ENCODE peak calls at places on chromosome 12, in five cellular contexts. Q is A549, Z is HL-60, W is lung, U is left ventricle myocardium inferior. K is an unnamed sample.

GRCh38 chr12:57456145-57456700 is 1.1 kb downstream of the INHBE start:
- DNase-seq in U (no peak), Q (peak), Z (no peak), W (no peak), K (no peak)

GRCh38 chr12:30806989-30807694 is 52.4 kb upstream of the CAPRIN2 start:
- DNase-seq in Z (no peak), Q (peak), U (no peak), W (no peak), K (no peak)

GRCh38 chr12:132560421-132560830 is 50.0 kb downstream of the LRCOL1 start:
- DNase-seq in U (no peak), Q (peak), Z (no peak), W (no peak), K (no peak)

GRCh38 chr12:92244036-92244435 is 98.4 kb upstream of the BTG1 start:
- DNase-seq in Q (no peak), Z (no peak), U (no peak), W (no peak), K (no peak)

GRCh38 chr12:93982847-93983315 is 165.5 kb upstream of the PLXNC1 start:
- DNase-seq in Q (peak), W (no peak), Z (no peak), U (no peak), K (no peak)

GRCh38 chr12:84785281-84785680 is 127.3 kb downstream of the SLC6A15 start:
- DNase-seq in U (no peak), W (no peak), Q (no peak), Z (no peak), K (no peak)

GRCh38 chr12:107108995-107109508 is 15.7 kb upstream of the CRY1 start:
- DNase-seq in Q (no peak), U (no peak), W (no peak), Z (no peak), K (no peak)

GRCh38 chr12:52708010-52708409 is 4.7 kb upstream of the KRT77 start:
- DNase-seq in Z (no peak), U (no peak), W (no peak), Q (no peak), K (no peak)

GRCh38 chr12:5022465-5023061 is 21.1 kb upstream of the KCNA5 start:
- DNase-seq in Q (peak), Z (no peak), U (no peak), W (no peak), K (no peak)

GRCh38 chr12:81757731-81758325 is 1.3 kb downstream of the PPFIA2 start:
- DNase-seq in Q (no peak), W (no peak), Z (no peak), U (no peak), K (no peak)

GRCh38 chr12:70513441-70513840 is 123.8 kb downstream of the PTPRB start:
- DNase-seq in Q (no peak), U (no peak), W (no peak), Z (no peak), K (no peak)

GRCh38 chr12:100716949-100717732 is 77.4 kb upstream of the ANO4 start:
- DNase-seq in Q (no peak), Z (no peak), U (no peak), W (no peak), K (no peak)

GRCh38 chr12:122421815-122422737 is at the start of gene CLIP1:
- DNase-seq in W (peak), U (peak), Q (peak), Z (peak), K (peak)
- TF ChIP-seq CTCF in W (no peak), U (peak), Q (peak), Z (peak), K (peak)

GRCh38 chr12:95820096-95820703 is 29.6 kb upstream of the NTN4 start:
- DNase-seq in Q (peak), U (no peak), Z (peak), W (no peak), K (no peak)
- TF ChIP-seq CTCF in Q (peak), U (peak), Z (peak), W (peak), K (no peak)

DNA sequence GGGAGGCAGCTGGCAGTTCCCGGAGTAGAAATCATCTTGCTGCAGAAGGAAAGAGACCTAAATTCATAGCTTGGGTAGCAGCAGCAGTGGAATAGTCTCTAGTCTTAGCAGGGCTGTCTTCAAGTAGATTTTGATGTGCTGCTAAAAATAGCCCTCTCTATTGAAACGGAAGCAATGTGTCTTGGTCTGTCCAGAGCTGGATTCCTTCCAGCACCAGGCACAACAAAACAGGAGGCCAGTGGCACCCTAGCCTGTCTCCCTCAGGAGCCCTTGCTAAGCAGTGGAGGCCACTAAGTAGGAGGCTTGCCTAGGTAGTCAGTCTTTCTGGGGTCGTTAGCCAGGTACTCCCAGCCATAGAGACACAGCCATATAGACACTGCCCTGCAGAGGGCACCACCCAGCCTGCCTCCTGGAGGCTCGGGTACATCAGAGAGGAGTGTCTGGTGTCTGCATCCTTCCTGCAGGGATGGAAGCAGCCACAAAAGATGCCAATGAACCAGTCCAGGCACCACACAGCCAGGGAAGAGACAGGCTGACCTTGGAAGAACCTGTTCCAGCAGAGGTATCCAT is 97.5 kb downstream of the CRACR2A start:
- DNase-seq in U (no peak), Z (no peak), W (no peak), Q (peak), K (no peak)
- TF ChIP-seq CTCF in U (peak), Z (no peak), W (no peak), Q (peak), K (peak)

GRCh38 chr12:102735104-102735503 is 181.9 kb downstream of the PAH start:
- DNase-seq in W (no peak), Q (no peak), Z (no peak), U (no peak), K (no peak)

GRCh38 chr12:102741196-102741595 is 175.8 kb downstream of the PAH start:
- DNase-seq in U (no peak), W (no peak), Q (no peak), Z (no peak), K (no peak)

GRCh38 chr12:102736328-102736727 is 180.7 kb downstream of the PAH start:
- DNase-seq in W (no peak), Q (no peak), U (no peak), Z (no peak), K (no peak)

DNA sequence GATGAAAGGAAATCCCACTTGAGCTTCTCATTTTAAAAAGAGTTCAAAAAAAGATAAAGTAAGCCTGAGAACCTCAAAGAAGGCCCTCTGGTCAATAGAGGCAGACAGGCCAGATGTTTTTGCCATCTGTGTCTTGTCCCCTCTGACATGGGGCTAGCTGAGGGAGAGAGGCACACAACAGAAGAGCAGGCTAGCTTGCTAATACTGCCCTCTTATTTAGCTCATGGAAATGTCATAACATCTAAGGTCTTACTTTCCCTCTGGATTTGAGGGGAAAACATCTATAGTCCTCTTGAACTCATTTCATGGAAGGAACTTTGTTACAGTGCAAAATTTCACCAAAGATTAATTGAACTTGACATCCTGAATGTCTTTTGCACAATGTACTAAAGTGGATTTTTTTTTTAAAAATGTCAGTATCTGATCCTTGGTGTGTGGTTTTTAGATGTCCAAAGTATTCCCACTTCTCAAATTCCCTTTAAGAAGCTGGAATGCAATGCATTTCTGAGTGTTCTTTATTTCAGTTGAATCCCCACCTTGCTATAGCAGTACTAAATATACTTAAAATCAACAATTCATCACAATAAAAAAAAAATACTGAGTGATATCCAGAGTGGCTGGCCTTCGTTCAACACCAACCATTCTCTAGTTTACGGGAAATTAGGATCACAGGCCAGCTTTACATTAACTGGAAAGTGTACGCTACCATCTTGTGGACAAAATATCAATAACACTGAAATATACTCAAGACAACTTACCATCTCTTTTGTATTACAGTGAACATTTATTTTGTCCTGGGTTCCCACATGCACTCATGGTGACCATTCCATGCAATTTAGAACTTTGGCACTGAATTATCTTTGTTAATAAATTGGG is 176.6 kb downstream of the PAH start:
- DNase-seq in Q (peak), W (no peak), Z (no peak), U (no peak), K (no peak)
- TF ChIP-seq CTCF in Q (peak), W (no peak), Z (no peak), U (peak), K (no peak)

GRCh38 chr12:3531496-3531895 is 40.5 kb downstream of the PRMT8 start:
- DNase-seq in Q (no peak), Z (no peak), W (no peak), U (no peak), K (no peak)

GRCh38 chr12:3532931-3533702 is 42.1 kb downstream of the PRMT8 start:
- DNase-seq in Q (no peak), Z (no peak), U (no peak), W (peak), K (no peak)

GRCh38 chr12:3527736-3528135 is 36.7 kb downstream of the PRMT8 start:
- DNase-seq in W (no peak), Z (no peak), U (no peak), Q (no peak), K (no peak)

GRCh38 chr12:3529281-3529680 is 38.3 kb downstream of the PRMT8 start:
- DNase-seq in U (no peak), W (no peak), Z (no peak), Q (no peak), K (no peak)

DNA sequence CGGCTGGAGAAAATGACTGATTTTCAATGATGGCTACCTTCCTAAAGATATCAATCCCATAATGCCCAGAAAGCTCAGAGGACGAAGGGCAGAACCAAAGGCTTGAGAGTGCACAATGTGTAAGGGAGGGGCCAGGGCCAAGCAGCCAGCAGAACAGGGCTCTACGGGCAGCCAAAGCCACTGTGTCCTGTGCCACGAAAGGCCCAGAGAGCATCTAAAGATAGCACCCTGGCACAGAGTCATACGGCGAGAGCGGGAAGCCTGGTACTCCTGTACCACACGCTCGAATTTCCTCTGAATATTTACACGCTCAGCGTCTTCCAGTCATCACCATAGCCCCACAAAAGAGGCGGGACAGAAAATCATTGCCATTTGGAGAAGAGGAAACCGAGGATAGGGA is 39.5 kb downstream of the PRMT8 start:
- DNase-seq in W (no peak), Z (no peak), U (peak), Q (no peak), K (no peak)
- TF ChIP-seq CTCF in W (no peak), Z (no peak), U (no peak), Q (no peak), K (no peak)

DNA sequence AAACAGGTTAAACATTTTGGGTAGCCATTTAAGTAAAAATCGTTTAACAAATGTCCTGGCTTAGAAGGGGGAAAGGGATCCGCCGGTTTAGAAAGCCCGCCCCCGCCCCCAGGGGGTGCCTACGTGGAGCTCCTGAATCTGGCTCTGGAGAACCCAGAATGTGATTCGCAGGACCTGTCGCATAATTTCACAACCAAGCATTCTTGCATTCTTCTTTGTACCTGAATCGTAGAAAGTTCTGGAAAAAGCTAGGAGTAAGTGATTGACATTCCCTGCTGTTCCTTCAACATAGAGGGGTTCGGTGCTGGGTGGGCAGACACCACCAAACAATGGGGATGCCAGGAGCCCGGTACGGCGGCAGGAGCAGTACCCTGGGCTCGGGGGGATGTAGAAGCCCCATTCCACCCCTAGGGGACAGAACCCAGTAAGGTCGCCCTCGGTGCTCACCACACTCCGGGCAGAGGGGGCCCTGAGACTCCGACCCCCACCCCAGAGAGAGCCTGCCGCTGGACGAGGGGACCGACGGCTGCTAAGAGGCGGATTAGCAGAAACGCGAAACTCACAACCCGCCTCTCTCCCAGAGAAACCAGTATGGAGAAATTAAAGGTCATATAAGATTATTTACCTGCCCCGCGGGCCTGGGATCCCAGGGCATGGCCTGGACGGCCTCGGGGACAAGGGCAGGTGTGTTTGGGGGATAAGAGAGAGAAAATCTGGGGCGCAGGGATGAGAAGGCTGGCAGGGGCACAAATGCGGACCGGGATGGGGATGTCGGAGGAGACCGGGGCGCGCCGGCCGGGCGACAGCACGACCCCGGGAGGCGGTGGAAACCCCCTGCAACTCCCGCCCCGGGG is 547 bp downstream of the CSRP2 start:
- DNase-seq in W (no peak), Z (no peak), U (no peak), Q (peak), K (no peak)
- TF ChIP-seq CTCF in W (no peak), Z (no peak), U (no peak), Q (no peak), K (peak)

GRCh38 chr12:12705833-12706520 is 10.0 kb upstream of the GPR19 start:
- DNase-seq in Q (no peak), Z (no peak), U (no peak), W (no peak), K (no peak)

GRCh38 chr12:12701457-12701856 is 5.5 kb upstream of the GPR19 start:
- DNase-seq in Q (no peak), W (no peak), U (no peak), Z (no peak), K (no peak)

GRCh38 chr12:12700249-12700648 is 4.3 kb upstream of the GPR19 start:
- DNase-seq in Z (no peak), Q (no peak), U (no peak), W (no peak), K (no peak)

GRCh38 chr12:12699345-12699744 is 3.4 kb upstream of the GPR19 start:
- DNase-seq in W (no peak), Z (no peak), U (no peak), Q (no peak), K (no peak)

GRCh38 chr12:12704593-12705230 is 8.7 kb upstream of the GPR19 start:
- DNase-seq in Q (peak), Z (peak), W (no peak), U (no peak), K (peak)
- TF ChIP-seq CTCF in Q (peak), Z (peak), W (peak), U (peak), K (peak)

GRCh38 chr12:124862768-124863408 is 776 bp downstream of the SCARB1 start:
- DNase-seq in Z (no peak), U (no peak), W (no peak), Q (no peak), K (no peak)

GRCh38 chr12:124861898-124862676 is 1.6 kb downstream of the SCARB1 start:
- DNase-seq in Q (no peak), U (no peak), W (no peak), Z (no peak), K (no peak)

GRCh38 chr12:124865728-124866127 is 2.1 kb upstream of the SCARB1 start:
- DNase-seq in Q (no peak), Z (no peak), U (no peak), W (peak), K (no peak)

GRCh38 chr12:124864326-124864752 is 675 bp upstream of the SCARB1 start:
- DNase-seq in Q (no peak), U (no peak), Z (no peak), W (no peak), K (no peak)

GRCh38 chr12:124863409-124864325 is at the start of gene SCARB1:
- DNase-seq in Q (peak), Z (peak), U (peak), W (peak), K (peak)
- TF ChIP-seq CTCF in Q (no peak), Z (no peak), U (no peak), W (no peak), K (no peak)